ENCODE peak calls at places on chromosomes 13 and 19, in four cellular contexts. B is A549, D is ovary, G is esophagus squamous epithelium. N is an unnamed sample.

GRCh38 chr19:48102870-48103751 is 7.5 kb downstream of the PLA2G4C start:
- DNase-seq in D (no peak), B (peak), G (no peak), N (no peak)

GRCh38 chr13:31947105-31947504 is 84.5 kb upstream of the FRY start:
- DNase-seq in G (no peak), D (no peak), B (no peak), N (no peak)

GRCh38 chr13:44300895-44301638 is 72.6 kb upstream of the SERP2 start:
- DNase-seq in G (no peak), D (peak), B (peak), N (no peak)

GRCh38 chr13:26037302-26037701 is 14.5 kb downstream of the SHISA2 start:
- DNase-seq in B (no peak), G (no peak), D (no peak), N (no peak)

GRCh38 chr19:10141973-10142372 is 22.3 kb upstream of the EIF3G start:
- DNase-seq in B (no peak), D (no peak), G (no peak), N (no peak)

GRCh38 chr13:55566334-55566733 is 1574.4 kb upstream of the PRR20A start:
- DNase-seq in D (no peak), G (no peak), B (no peak), N (no peak)

GRCh38 chr13:63542704-63543215 is 2127.1 kb upstream of the PCDH20 start:
- DNase-seq in B (no peak), D (no peak), G (no peak), N (no peak)

GRCh38 chr13:113275387-113275786 is 21.7 kb upstream of the LAMP1 start:
- DNase-seq in B (peak), D (peak), G (no peak), N (no peak)

GRCh38 chr13:38624822-38625221 is 62.1 kb upstream of the FREM2 start:
- DNase-seq in D (no peak), B (no peak), G (no peak), N (no peak)

GRCh38 chr19:6719992-6720368 is 470 bp downstream of the C3 start:
- DNase-seq in D (peak), B (no peak), G (no peak), N (no peak)

GRCh38 chr19:50231821-50232220 is 28.4 kb downstream of the MYH14 start:
- DNase-seq in D (no peak), B (no peak), G (no peak), N (no peak)

GRCh38 chr19:10882108-10882457 is 10.7 kb downstream of the CARM1 start:
- DNase-seq in G (no peak), D (no peak), B (no peak), N (no peak)

GRCh38 chr19:13977803-13978202 is 25.5 kb downstream of the DCAF15 start:
- DNase-seq in G (no peak), B (no peak), D (peak), N (no peak)

GRCh38 chr13:40220299-40220935 is 446.0 kb downstream of the FOXO1 start:
- DNase-seq in D (no peak), G (no peak), B (no peak), N (no peak)

GRCh38 chr13:103097366-103097928 is 31.2 kb upstream of the SLC10A2 start:
- DNase-seq in B (no peak), G (no peak), D (no peak), N (no peak)

GRCh38 chr19:27794444-27795042 is 1418.4 kb downstream of the UQCRFS1 start:
- DNase-seq in G (no peak), D (no peak), B (no peak), N (no peak)

GRCh38 chr19:46383846-46384245 is 29.5 kb downstream of the CCDC8 start:
- DNase-seq in D (no peak), G (no peak), B (no peak), N (peak)

GRCh38 chr13:31046711-31047279 is 114.3 kb downstream of the TEX26 start:
- DNase-seq in G (no peak), D (peak), B (no peak), N (peak)

GRCh38 chr19:4186087-4186993 is 3.9 kb downstream of the ANKRD24 start:
- DNase-seq in D (peak), B (peak), G (no peak), N (peak)

GRCh38 chr19:55034751-55035150 is 3.3 kb downstream of the GP6 start:
- DNase-seq in B (no peak), G (no peak), D (no peak), N (no peak)
- TF ChIP-seq POLR2A in B (no peak), G (no peak), D (no peak), N (no peak)

GRCh38 chr19:8113017-8113416 is 36.4 kb downstream of the FBN3 start:
- DNase-seq in G (no peak), D (no peak), B (no peak), N (no peak)

GRCh38 chr19:8120636-8121480 is 28.5 kb downstream of the FBN3 start:
- DNase-seq in D (no peak), G (no peak), B (no peak), N (no peak)

GRCh38 chr19:8117991-8118390 is 31.4 kb downstream of the FBN3 start:
- DNase-seq in G (no peak), B (no peak), D (no peak), N (no peak)

GRCh38 chr19:8115805-8116396 is 33.5 kb downstream of the FBN3 start:
- DNase-seq in B (no peak), G (no peak), D (no peak), N (no peak)

DNA sequence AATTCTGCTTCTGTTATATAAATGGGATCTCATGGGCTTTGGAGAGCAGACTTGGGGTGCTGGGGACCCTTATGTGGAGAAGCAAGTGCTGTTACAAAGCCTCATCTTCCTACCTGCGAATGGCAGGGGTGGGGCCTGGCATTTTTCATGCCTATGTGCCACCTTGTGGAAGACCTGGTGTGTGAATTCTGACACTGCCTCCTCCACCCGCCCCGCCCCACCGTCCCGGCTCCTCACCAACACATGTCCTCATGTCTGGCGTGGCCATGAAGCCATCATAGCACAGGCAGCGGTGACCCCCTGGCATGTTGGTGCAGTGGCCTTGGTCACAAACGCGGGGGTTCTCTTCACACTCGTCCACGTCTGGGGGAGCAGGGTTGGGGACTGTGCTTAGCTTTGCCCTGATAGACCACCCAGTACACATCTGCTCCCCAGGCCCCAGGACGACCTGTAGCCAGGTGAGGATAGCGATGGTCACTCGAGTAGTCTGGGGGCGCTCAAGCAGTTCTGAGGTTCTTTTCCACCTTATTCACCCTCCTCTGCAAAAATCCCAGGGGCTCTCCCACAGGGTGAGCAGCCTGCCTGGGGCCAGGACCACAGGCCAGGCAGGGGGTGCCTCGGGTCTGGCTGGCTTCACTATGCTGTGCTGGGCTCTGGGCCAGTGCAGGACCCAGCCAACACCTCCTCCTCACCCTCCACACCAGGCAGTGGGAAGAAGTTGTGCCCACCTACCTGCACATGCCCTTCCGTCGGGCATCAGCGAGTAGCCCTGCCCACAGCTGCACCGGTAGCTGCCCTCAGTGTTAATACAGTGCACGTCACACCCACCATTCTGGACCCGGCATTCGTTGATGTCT is 32.7 kb downstream of the FBN3 start:
- DNase-seq in D (no peak), G (no peak), B (no peak), N (no peak)
- TF ChIP-seq CTCF in D (no peak), G (no peak), B (no peak), N (no peak)

GRCh38 chr13:86765462-86765861 is 905.7 kb upstream of the SLITRK5 start:
- DNase-seq in G (no peak), B (no peak), D (no peak), N (no peak)
- TF ChIP-seq POLR2A in G (no peak), B (no peak), D (no peak), N (no peak)

GRCh38 chr13:99608345-99608744 is 107.1 kb downstream of the TM9SF2 start:
- DNase-seq in G (no peak), B (no peak), D (no peak), N (no peak)

GRCh38 chr13:99604636-99605035 is 103.4 kb downstream of the TM9SF2 start:
- DNase-seq in D (no peak), B (no peak), G (no peak), N (no peak)

GRCh38 chr13:99601535-99601934 is 100.3 kb downstream of the TM9SF2 start:
- DNase-seq in G (no peak), B (no peak), D (no peak), N (no peak)

GRCh38 chr13:99606322-99607089 is 105.2 kb downstream of the TM9SF2 start:
- DNase-seq in D (peak), B (peak), G (peak), N (peak)

DNA sequence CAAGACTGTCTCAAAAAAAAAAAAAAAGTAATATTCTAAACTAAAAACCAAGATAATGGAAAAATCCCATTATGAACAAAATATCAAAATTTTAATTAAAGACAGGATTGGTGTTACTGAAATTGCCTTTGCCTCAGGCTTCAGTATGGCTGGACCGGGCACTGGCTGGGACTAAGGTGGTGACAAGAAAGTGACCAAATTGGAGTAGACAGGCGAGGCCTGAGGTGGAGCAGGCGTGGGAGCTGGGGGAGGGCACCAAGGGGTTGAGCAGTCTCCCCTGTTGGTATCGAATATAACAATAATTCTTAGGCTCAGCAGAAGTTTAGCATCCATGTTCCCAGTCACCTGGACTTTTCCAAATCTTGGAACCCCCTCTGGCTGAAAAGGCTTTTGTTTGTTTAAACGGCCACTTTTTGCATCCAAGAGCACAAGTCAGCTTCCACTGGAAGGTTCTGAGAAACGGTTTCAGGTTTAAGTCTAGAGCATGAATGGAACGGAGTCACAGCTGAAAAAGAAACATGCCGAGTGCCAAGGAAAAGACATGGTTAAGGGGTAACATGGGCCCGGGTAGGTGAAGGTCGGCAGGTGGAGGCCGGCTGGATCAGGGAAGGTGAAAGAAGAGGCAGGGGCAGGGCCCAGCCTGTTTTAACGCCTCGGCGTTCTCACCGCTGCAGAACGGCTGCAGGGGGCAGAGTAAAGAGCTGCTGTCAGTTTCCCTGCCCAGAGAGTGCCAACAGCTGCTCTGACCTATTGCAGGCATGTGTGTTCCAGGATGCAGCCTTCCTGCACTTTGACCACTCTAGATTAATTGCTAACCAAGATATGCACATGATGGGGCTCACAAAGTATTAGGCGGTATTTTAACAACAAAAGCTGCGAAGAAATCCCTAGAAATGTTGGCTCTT is 104.4 kb downstream of the TM9SF2 start:
- DNase-seq in D (peak), G (no peak), B (peak), N (peak)
- TF ChIP-seq CTCF in D (no peak), G (peak), B (no peak), N (no peak)

GRCh38 chr13:29456419-29456818 is 139.1 kb downstream of the SLC7A1 start:
- DNase-seq in D (no peak), G (no peak), B (no peak), N (no peak)
- TF ChIP-seq POLR2A in D (no peak), G (no peak), B (no peak), N (no peak)

GRCh38 chr13:110444226-110444653 is 117.3 kb downstream of the RAB20 start:
- DNase-seq in B (no peak), D (no peak), G (no peak), N (peak)
- TF ChIP-seq CTCF in B (no peak), D (no peak), G (no peak), N (no peak)

DNA sequence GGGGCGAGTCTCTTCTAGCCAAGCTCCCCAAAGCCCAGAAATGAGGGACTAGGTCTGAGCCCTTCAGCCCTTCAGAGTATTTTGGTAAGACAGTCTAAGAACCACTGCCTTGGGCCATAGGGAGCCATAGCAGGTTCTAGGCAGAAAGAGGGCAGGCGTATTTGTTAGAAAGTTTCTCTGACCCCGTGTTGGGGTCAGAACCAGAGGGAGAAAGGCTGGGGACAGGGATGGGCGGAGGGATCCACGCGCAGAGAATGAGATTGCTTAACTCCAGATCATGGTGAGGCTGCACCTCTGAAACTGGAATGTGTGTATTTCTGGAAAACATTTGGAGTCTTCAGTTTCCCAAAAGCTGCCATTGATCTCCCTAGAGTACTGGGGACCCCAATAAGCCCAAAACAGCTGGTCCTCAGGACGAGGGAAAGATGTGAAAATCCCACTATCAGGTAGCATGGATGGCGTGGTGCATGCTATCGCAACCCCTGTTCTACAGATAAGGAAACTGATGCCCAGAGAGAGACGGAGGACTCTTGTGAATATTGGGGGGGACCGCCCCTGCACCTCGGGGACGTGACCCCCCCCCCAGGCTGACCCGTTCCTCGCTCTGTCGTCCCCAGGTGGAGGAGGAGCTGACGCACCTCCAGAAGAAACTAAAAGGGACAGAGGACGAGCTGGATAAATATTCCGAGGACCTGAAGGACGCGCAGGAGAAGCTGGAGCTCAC is 703 bp upstream of the TPM4 start:
- DNase-seq in B (no peak), D (no peak), G (no peak), N (no peak)
- TF ChIP-seq POLR2A in B (no peak), D (no peak), G (no peak), N (no peak)